ENCODE peak calls at places on chromosomes 4 and X, in four cellular contexts. T, F, K and J are unnamed samples.

GRCh38 chrX:122739770-122740169 is 444.3 kb upstream of the GRIA3 start:
- DNase-seq in K (no peak), T (no peak), F (no peak), J (no peak)

GRCh38 chrX:4762196-4762595 is 1048.7 kb upstream of the PRKX start:
- DNase-seq in T (no peak), F (no peak), K (no peak), J (no peak)

GRCh38 chr4:80307183-80307735 is 28.3 kb upstream of the CFAP299 start:
- DNase-seq in F (no peak), K (no peak), T (no peak), J (no peak)

GRCh38 chr4:153113061-153113837 is 91.0 kb upstream of the TRIM2 start:
- DNase-seq in F (no peak), T (no peak), K (no peak), J (no peak)

GRCh38 chr4:108931926-108932325 is 169.1 kb upstream of the ETNPPL start:
- DNase-seq in T (no peak), K (no peak), F (no peak), J (no peak)

GRCh38 chrX:30504309-30504708 is 73.3 kb downstream of the TASL start:
- DNase-seq in F (no peak), T (no peak), K (peak; percentile 16), J (no peak)

GRCh38 chr4:108560624-108561023 is 59.8 kb upstream of the RPL34 start:
- DNase-seq in K (no peak), T (no peak), F (no peak), J (no peak)

GRCh38 chr4:58139269-58139668 is 1029.1 kb upstream of the IGFBP7 start:
- DNase-seq in T (no peak), F (no peak), K (no peak), J (no peak)

GRCh38 chr4:1194028-1194900 is 21.9 kb upstream of the SPON2 start:
- DNase-seq in K (no peak), F (peak; percentile 87), T (peak; percentile 40), J (peak; percentile 81)

GRCh38 chrX:24799078-24799477 is 105.4 kb downstream of the POLA1 start:
- DNase-seq in K (no peak), T (no peak), F (no peak), J (no peak)

GRCh38 chrX:74179071-74179470 is 124.9 kb upstream of the ZCCHC13 start:
- DNase-seq in F (no peak), K (no peak), T (no peak), J (no peak)

GRCh38 chr4:128863314-128864075 is 54.0 kb downstream of the JADE1 start:
- DNase-seq in T (peak; percentile 75), K (peak; percentile 42), F (peak; percentile 84), J (peak; percentile 86)

GRCh38 chr4:163902417-163902816 is 407.9 kb downstream of the TMA16 start:
- DNase-seq in F (no peak), T (no peak), K (no peak), J (no peak)

DNA sequence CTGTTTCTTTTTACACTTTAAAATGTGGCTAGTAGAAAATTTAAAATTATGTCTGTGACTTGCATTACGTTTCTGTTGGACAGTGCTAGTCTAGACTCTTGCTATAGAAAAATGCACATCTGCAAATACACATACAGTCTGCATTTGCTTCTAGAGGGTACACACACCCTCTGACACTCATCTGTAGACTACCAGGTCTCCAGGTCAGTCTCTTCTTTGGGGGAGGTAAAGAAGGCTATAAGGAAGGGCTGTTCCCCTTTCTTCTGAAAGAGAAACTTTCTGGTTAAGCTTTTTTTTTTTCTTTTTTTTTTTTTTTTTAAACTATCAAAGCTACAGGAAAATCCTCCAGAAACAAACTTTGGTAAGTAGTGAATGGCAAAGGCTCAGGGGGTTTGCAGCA is 109.1 kb upstream of the TBC1D9 start:
- DNase-seq in T (no peak), F (no peak), K (no peak), J (no peak)
- H3K27ac ChIP-seq in T (no peak overlapping the region), F (no peak overlapping the region), K (no peak overlapping the region), J (no peak overlapping the region)

GRCh38 chrX:18895157-18895952 is 88.6 kb downstream of the PHKA2 start:
- DNase-seq in K (no peak), T (no peak), F (peak; percentile 87), J (peak; percentile 85)
- H3K4me3 ChIP-seq in K (no peak overlapping the region), T (no peak overlapping the region), F (peak overlapping the region; percentile 18), J (peak overlapping the region; percentile 14)

DNA sequence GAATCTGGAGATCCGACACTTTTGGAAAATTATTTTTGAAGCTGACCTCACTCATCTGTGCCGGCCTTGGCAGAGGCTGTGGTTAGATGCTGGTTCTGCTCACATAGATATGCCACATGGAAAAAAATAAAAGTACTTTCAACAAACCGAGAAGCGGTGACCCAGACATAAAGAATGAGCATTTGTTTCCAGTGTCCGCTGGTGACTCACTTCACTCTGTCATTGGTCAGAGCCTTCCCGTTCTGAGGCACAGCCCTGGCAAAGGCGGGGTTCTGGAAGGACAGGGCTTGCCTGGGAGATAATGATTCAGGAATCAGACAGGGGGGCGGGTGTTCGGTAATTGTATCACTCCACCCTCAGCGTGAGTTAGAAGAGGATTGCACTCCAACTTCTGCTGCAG is 172.4 kb upstream of the MXRA5 start:
- DNase-seq in T (peak; percentile 25), K (peak; percentile 63), F (peak; percentile 53), J (no peak)
- TF ChIP-seq CTCF in T (no peak), K (no peak), F (no peak), J (no peak)

GRCh38 chr4:126241631-126242030 is 926.9 kb downstream of the FAT4 start:
- DNase-seq in T (no peak), F (no peak), K (no peak), J (no peak)
- H3K27ac ChIP-seq in T (no peak overlapping the region), F (no peak overlapping the region), K (no peak overlapping the region), J (no peak overlapping the region)